ENCODE peak calls at places on chromosomes 2 and 18, in eight cellular contexts. One of them, this sample, is unnamed.

GRCh38 chr2:190879474-190880373 is 897 bp upstream of the GLS start:
- DNase-seq in EH: peak
- DNase-seq in activated T-cell treated with anti-CD3 and anti-CD28 coated beads for 24 hours: no peak
- DNase-seq in GM04504: no peak
- DNase-seq in lower lobe of right lung: no peak
- DNase-seq in iPS-NIHi11: no peak
- DNase-seq in ACHN: no peak
- DNase-seq in EL: no peak
- DNase-seq in this sample: no peak

GRCh38 chr2:18596993-18597392 is 7.6 kb upstream of the NT5C1B start:
- DNase-seq in EH: no peak
- DNase-seq in GM04504: no peak
- DNase-seq in activated T-cell treated with anti-CD3 and anti-CD28 coated beads for 24 hours: no peak
- DNase-seq in ACHN: no peak
- DNase-seq in iPS-NIHi11: no peak
- DNase-seq in EL: no peak
- DNase-seq in lower lobe of right lung: no peak
- DNase-seq in this sample: no peak

GRCh38 chr18:79543861-79544385 is 135.7 kb upstream of the CTDP1 start:
- DNase-seq in lower lobe of right lung: peak
- DNase-seq in activated T-cell treated with anti-CD3 and anti-CD28 coated beads for 24 hours: no peak
- DNase-seq in EL: no peak
- DNase-seq in GM04504: no peak
- DNase-seq in ACHN: no peak
- DNase-seq in EH: no peak
- DNase-seq in iPS-NIHi11: no peak
- DNase-seq in this sample: no peak

GRCh38 chr2:11692966-11693521 is 23.0 kb upstream of the NTSR2 start:
- DNase-seq in GM04504: no peak
- DNase-seq in iPS-NIHi11: peak
- DNase-seq in activated T-cell treated with anti-CD3 and anti-CD28 coated beads for 24 hours: peak
- DNase-seq in lower lobe of right lung: no peak
- DNase-seq in EH: peak
- DNase-seq in ACHN: peak
- DNase-seq in EL: peak
- DNase-seq in this sample: no peak

GRCh38 chr2:138329591-138329990 is 172.0 kb upstream of the SPOPL start:
- DNase-seq in lower lobe of right lung: no peak
- DNase-seq in ACHN: no peak
- DNase-seq in iPS-NIHi11: no peak
- DNase-seq in EL: no peak
- DNase-seq in EH: no peak
- DNase-seq in activated T-cell treated with anti-CD3 and anti-CD28 coated beads for 24 hours: no peak
- DNase-seq in GM04504: no peak
- DNase-seq in this sample: no peak

GRCh38 chr2:121408641-121409040 is 122.0 kb upstream of the RNU4ATAC start:
- DNase-seq in activated T-cell treated with anti-CD3 and anti-CD28 coated beads for 24 hours: no peak
- DNase-seq in lower lobe of right lung: no peak
- DNase-seq in EL: peak
- DNase-seq in ACHN: no peak
- DNase-seq in iPS-NIHi11: no peak
- DNase-seq in GM04504: no peak
- DNase-seq in EH: no peak
- DNase-seq in this sample: no peak

GRCh38 chr18:12703714-12704113 is 872 bp downstream of the PSMG2 start:
- DNase-seq in EH: peak
- DNase-seq in GM04504: no peak
- DNase-seq in lower lobe of right lung: no peak
- DNase-seq in iPS-NIHi11: no peak
- DNase-seq in EL: peak
- DNase-seq in activated T-cell treated with anti-CD3 and anti-CD28 coated beads for 24 hours: no peak
- DNase-seq in ACHN: peak
- DNase-seq in this sample: no peak

GRCh38 chr2:197205590-197206215 is 104.9 kb downstream of the ANKRD44 start:
- DNase-seq in EH: no peak
- DNase-seq in EL: no peak
- DNase-seq in lower lobe of right lung: no peak
- DNase-seq in activated T-cell treated with anti-CD3 and anti-CD28 coated beads for 24 hours: peak
- DNase-seq in GM04504: no peak
- DNase-seq in ACHN: no peak
- DNase-seq in iPS-NIHi11: no peak
- DNase-seq in this sample: no peak